ENCODE peak calls at places on chromosomes 1 and 21, in eight cellular contexts. One of them, this sample, is unnamed.

GRCh38 chr1:54016343-54017282 is 1.4 kb downstream of the LDLRAD1 start:
- DNase-seq in right lobe of liver: peak; percentile 32
- DNase-seq in CD4-positive, alpha-beta T cell: no peak
- DNase-seq in Peyer's patch: peak; percentile 66
- DNase-seq in K562: no peak
- DNase-seq in suprapubic skin: peak; percentile 75
- DNase-seq in heart right ventricle: no peak
- DNase-seq in tibial artery: no peak
- DNase-seq in this sample: peak; percentile 85

GRCh38 chr1:181669209-181669608 is 185.9 kb downstream of the CACNA1E start:
- DNase-seq in right lobe of liver: peak; percentile 33
- DNase-seq in CD4-positive, alpha-beta T cell: no peak
- DNase-seq in Peyer's patch: no peak
- DNase-seq in K562: no peak
- DNase-seq in suprapubic skin: no peak
- DNase-seq in heart right ventricle: no peak
- DNase-seq in tibial artery: no peak
- DNase-seq in this sample: no peak

GRCh38 chr1:59146651-59147358 is 150.1 kb upstream of the FGGY start:
- DNase-seq in right lobe of liver: peak; percentile 87
- DNase-seq in CD4-positive, alpha-beta T cell: peak; percentile 12
- DNase-seq in Peyer's patch: peak; percentile 75
- DNase-seq in K562: no peak
- DNase-seq in suprapubic skin: peak; percentile 81
- DNase-seq in heart right ventricle: peak; percentile 71
- DNase-seq in tibial artery: peak; percentile 43
- DNase-seq in this sample: no peak

GRCh38 chr1:154431586-154432373 is 26.6 kb downstream of the IL6R start:
- DNase-seq in right lobe of liver: no peak
- DNase-seq in CD4-positive, alpha-beta T cell: no peak
- DNase-seq in Peyer's patch: no peak
- DNase-seq in K562: no peak
- DNase-seq in suprapubic skin: no peak
- DNase-seq in heart right ventricle: no peak
- DNase-seq in tibial artery: no peak
- DNase-seq in this sample: no peak

GRCh38 chr1:48677306-48678287 is 99.1 kb downstream of the BEND5 start:
- DNase-seq in right lobe of liver: peak; percentile 90
- DNase-seq in CD4-positive, alpha-beta T cell: no peak
- DNase-seq in Peyer's patch: peak; percentile 87
- DNase-seq in K562: peak; percentile 35
- DNase-seq in suprapubic skin: no peak
- DNase-seq in heart right ventricle: peak; percentile 64
- DNase-seq in tibial artery: peak; percentile 68
- DNase-seq in this sample: no peak

GRCh38 chr1:98515744-98516143 is 145.8 kb upstream of the SNX7 start:
- DNase-seq in right lobe of liver: no peak
- DNase-seq in CD4-positive, alpha-beta T cell: no peak
- DNase-seq in Peyer's patch: no peak
- DNase-seq in K562: no peak
- DNase-seq in suprapubic skin: no peak
- DNase-seq in heart right ventricle: no peak
- DNase-seq in tibial artery: no peak
- DNase-seq in this sample: no peak

GRCh38 chr1:175548774-175549173 is 194.6 kb downstream of the TNR start:
- DNase-seq in right lobe of liver: no peak
- DNase-seq in CD4-positive, alpha-beta T cell: no peak
- DNase-seq in Peyer's patch: no peak
- DNase-seq in K562: no peak
- DNase-seq in suprapubic skin: no peak
- DNase-seq in heart right ventricle: no peak
- DNase-seq in tibial artery: no peak
- DNase-seq in this sample: no peak

GRCh38 chr1:90716552-90717355 is at the start of gene BARHL2:
- DNase-seq in right lobe of liver: no peak
- DNase-seq in CD4-positive, alpha-beta T cell: no peak
- DNase-seq in Peyer's patch: no peak
- DNase-seq in K562: no peak
- DNase-seq in suprapubic skin: no peak
- DNase-seq in heart right ventricle: no peak
- DNase-seq in tibial artery: no peak
- DNase-seq in this sample: peak; percentile 79

GRCh38 chr1:83692524-83693336 is 306.2 kb downstream of the TTLL7 start:
- DNase-seq in right lobe of liver: peak; percentile 26
- DNase-seq in CD4-positive, alpha-beta T cell: no peak
- DNase-seq in Peyer's patch: no peak
- DNase-seq in K562: no peak
- DNase-seq in suprapubic skin: no peak
- DNase-seq in heart right ventricle: no peak
- DNase-seq in tibial artery: no peak
- DNase-seq in this sample: no peak

GRCh38 chr1:83693409-83694126 is 305.4 kb downstream of the TTLL7 start:
- DNase-seq in right lobe of liver: no peak
- DNase-seq in CD4-positive, alpha-beta T cell: no peak
- DNase-seq in Peyer's patch: no peak
- DNase-seq in K562: no peak
- DNase-seq in suprapubic skin: no peak
- DNase-seq in heart right ventricle: no peak
- DNase-seq in tibial artery: no peak
- DNase-seq in this sample: no peak

GRCh38 chr1:83694449-83694848 is 304.5 kb downstream of the TTLL7 start:
- DNase-seq in right lobe of liver: no peak
- DNase-seq in CD4-positive, alpha-beta T cell: no peak
- DNase-seq in Peyer's patch: no peak
- DNase-seq in K562: no peak
- DNase-seq in suprapubic skin: no peak
- DNase-seq in heart right ventricle: no peak
- DNase-seq in tibial artery: no peak
- DNase-seq in this sample: no peak

DNA sequence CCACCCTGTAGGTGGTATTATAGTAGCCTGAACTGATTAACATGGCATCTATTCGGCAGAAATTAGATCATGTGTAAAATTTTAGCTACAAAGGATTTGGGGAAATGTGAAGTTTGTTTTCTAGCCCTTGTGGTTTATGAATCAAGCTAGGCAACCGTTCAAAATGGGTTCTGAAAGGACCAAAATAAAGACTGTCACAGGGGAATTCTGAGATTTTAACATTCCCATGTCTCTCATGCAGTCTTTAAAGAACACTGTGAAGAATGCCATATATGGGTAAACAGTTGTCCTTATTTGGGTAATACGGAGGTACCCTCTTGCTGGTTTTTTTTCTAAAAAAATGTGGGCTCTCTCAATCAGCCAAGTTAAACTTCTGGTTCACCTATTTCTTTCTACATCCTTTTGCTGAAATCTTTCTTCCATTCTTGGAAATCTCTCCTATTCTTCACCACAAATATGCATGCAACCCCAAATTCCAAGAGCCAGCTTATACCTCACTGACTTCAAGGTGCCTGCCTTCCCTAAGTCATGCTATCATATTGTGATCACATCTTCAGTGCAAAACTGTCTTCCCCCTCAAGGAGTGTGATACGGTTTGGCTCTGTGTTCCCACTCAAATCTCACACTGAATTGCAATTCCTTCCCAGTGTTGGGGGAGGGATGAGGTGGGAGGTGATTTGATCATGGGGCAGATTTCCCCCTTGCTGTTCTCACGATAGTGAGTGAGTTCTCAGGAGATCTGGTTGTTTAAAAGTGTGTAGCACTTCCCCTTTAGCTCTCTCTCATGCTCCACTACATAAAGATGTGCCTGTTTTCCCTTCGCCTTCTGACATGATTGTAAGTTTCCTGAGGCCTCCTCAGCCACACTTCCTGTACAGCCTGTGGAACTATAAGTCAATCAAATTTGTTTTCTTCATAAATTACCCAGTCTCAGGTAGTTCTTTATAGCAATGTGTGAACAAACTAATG is 308.7 kb downstream of the TTLL7 start:
- DNase-seq in right lobe of liver: no peak
- DNase-seq in CD4-positive, alpha-beta T cell: no peak
- DNase-seq in Peyer's patch: no peak
- DNase-seq in K562: no peak
- DNase-seq in suprapubic skin: no peak
- DNase-seq in heart right ventricle: no peak
- DNase-seq in tibial artery: no peak
- DNase-seq in this sample: no peak
- H3K27ac ChIP-seq in right lobe of liver: no peak overlapping the region
- H3K27ac ChIP-seq in CD4-positive, alpha-beta T cell: no peak overlapping the region
- H3K27ac ChIP-seq in Peyer's patch: no peak overlapping the region
- H3K27ac ChIP-seq in K562: no peak overlapping the region
- H3K27ac ChIP-seq in suprapubic skin: no peak overlapping the region
- H3K27ac ChIP-seq in heart right ventricle: no peak overlapping the region
- H3K27ac ChIP-seq in tibial artery: peak overlapping the region; percentile 39
- H3K27ac ChIP-seq in this sample: no peak overlapping the region

GRCh38 chr1:186323865-186324264 is 51.2 kb downstream of the TPR start:
- DNase-seq in right lobe of liver: no peak
- DNase-seq in CD4-positive, alpha-beta T cell: no peak
- DNase-seq in Peyer's patch: no peak
- DNase-seq in K562: no peak
- DNase-seq in suprapubic skin: no peak
- DNase-seq in heart right ventricle: no peak
- DNase-seq in tibial artery: no peak
- DNase-seq in this sample: no peak

GRCh38 chr1:186330758-186331157 is 44.3 kb downstream of the TPR start:
- DNase-seq in right lobe of liver: no peak
- DNase-seq in CD4-positive, alpha-beta T cell: no peak
- DNase-seq in Peyer's patch: no peak
- DNase-seq in K562: no peak
- DNase-seq in suprapubic skin: no peak
- DNase-seq in heart right ventricle: no peak
- DNase-seq in tibial artery: no peak
- DNase-seq in this sample: no peak

GRCh38 chr1:186327331-186327730 is 47.7 kb downstream of the TPR start:
- DNase-seq in right lobe of liver: no peak
- DNase-seq in CD4-positive, alpha-beta T cell: no peak
- DNase-seq in Peyer's patch: no peak
- DNase-seq in K562: no peak
- DNase-seq in suprapubic skin: no peak
- DNase-seq in heart right ventricle: no peak
- DNase-seq in tibial artery: no peak
- DNase-seq in this sample: no peak

GRCh38 chr1:186326009-186326408 is 49.0 kb downstream of the TPR start:
- DNase-seq in right lobe of liver: no peak
- DNase-seq in CD4-positive, alpha-beta T cell: no peak
- DNase-seq in Peyer's patch: no peak
- DNase-seq in K562: no peak
- DNase-seq in suprapubic skin: no peak
- DNase-seq in heart right ventricle: no peak
- DNase-seq in tibial artery: no peak
- DNase-seq in this sample: no peak

DNA sequence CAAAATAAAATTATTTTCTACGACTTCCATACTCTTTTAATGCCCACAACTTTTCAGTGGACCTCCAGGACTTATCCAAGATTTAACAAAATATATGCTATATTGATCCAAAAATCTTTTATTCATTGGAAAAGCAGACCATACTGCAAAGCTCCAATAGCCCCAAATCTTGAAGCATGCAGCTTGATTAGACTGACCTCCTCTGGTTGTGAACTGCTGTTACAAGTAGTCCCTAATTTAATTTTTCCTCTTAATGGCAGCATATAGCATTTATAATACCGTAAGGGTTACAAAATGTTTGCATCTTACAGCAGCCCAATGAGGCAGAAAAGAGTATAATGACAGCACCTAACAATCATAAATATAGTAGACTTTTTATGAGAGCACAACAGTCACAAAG is 49.8 kb downstream of the TPR start:
- DNase-seq in right lobe of liver: no peak
- DNase-seq in CD4-positive, alpha-beta T cell: no peak
- DNase-seq in Peyer's patch: no peak
- DNase-seq in K562: no peak
- DNase-seq in suprapubic skin: no peak
- DNase-seq in heart right ventricle: no peak
- DNase-seq in tibial artery: no peak
- DNase-seq in this sample: no peak
- TF ChIP-seq CTCF in right lobe of liver: peak; percentile 44
- TF ChIP-seq CTCF in CD4-positive, alpha-beta T cell: peak; percentile 63
- TF ChIP-seq CTCF in Peyer's patch: no peak
- TF ChIP-seq CTCF in K562: peak; percentile 52
- TF ChIP-seq CTCF in suprapubic skin: no peak
- TF ChIP-seq CTCF in heart right ventricle: no peak
- TF ChIP-seq CTCF in tibial artery: no peak
- TF ChIP-seq CTCF in this sample: no peak

GRCh38 chr21:36103434-36103833 is 31.4 kb upstream of the CBR3 start:
- DNase-seq in right lobe of liver: no peak
- DNase-seq in CD4-positive, alpha-beta T cell: no peak
- DNase-seq in Peyer's patch: no peak
- DNase-seq in K562: no peak
- DNase-seq in suprapubic skin: no peak
- DNase-seq in heart right ventricle: no peak
- DNase-seq in tibial artery: no peak
- DNase-seq in this sample: no peak

GRCh38 chr21:36097427-36098230 is 27.8 kb downstream of the CBR1 start:
- DNase-seq in right lobe of liver: no peak
- DNase-seq in CD4-positive, alpha-beta T cell: no peak
- DNase-seq in Peyer's patch: no peak
- DNase-seq in K562: peak; percentile 55
- DNase-seq in suprapubic skin: no peak
- DNase-seq in heart right ventricle: no peak
- DNase-seq in tibial artery: no peak
- DNase-seq in this sample: no peak

GRCh38 chr21:36099000-36099399 is 29.2 kb downstream of the CBR1 start:
- DNase-seq in right lobe of liver: no peak
- DNase-seq in CD4-positive, alpha-beta T cell: no peak
- DNase-seq in Peyer's patch: no peak
- DNase-seq in K562: no peak
- DNase-seq in suprapubic skin: no peak
- DNase-seq in heart right ventricle: no peak
- DNase-seq in tibial artery: no peak
- DNase-seq in this sample: no peak

GRCh38 chr21:36104306-36105300 is 30.3 kb upstream of the CBR3 start:
- DNase-seq in right lobe of liver: peak; percentile 51
- DNase-seq in CD4-positive, alpha-beta T cell: peak; percentile 32
- DNase-seq in Peyer's patch: peak; percentile 67
- DNase-seq in K562: peak; percentile 47
- DNase-seq in suprapubic skin: no peak
- DNase-seq in heart right ventricle: peak; percentile 50
- DNase-seq in tibial artery: peak; percentile 43
- DNase-seq in this sample: no peak

DNA sequence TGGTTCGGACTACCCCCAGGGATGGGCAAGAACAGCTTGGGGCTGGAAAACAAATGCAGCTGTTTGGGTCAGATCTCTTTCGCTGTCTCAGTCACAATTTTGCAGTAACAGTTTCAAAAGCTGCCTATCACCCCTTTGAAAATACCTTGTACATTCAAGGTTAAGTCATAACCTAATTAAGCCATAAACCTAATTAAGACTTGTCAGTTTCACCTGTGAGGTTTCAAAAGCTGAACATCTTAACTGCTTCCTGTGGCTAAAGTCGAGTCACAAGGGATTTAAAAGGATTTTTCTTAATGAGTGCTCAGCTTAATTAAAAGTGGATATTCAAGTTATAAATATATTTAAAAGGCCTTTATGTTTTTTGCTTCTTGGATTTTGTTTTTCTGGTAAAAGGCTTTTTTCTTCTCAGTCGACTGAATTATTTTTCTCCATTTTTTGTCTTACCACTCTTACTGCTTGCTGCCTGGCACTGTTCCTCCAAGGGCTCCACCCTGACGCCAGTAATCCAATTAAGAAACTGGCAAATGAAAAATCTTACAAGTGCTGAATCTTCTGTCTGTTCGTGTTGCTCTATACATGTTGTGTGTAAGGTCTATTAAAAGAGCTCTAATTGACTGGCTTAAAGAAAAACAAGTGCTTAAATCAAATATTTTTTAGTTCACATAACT is 31.3 kb downstream of the CBR1 start:
- DNase-seq in right lobe of liver: no peak
- DNase-seq in CD4-positive, alpha-beta T cell: no peak
- DNase-seq in Peyer's patch: no peak
- DNase-seq in K562: no peak
- DNase-seq in suprapubic skin: no peak
- DNase-seq in heart right ventricle: no peak
- DNase-seq in tibial artery: no peak
- DNase-seq in this sample: no peak
- H3K27ac ChIP-seq in right lobe of liver: no peak overlapping the region
- H3K27ac ChIP-seq in CD4-positive, alpha-beta T cell: no peak overlapping the region
- H3K27ac ChIP-seq in Peyer's patch: no peak overlapping the region
- H3K27ac ChIP-seq in K562: no peak overlapping the region
- H3K27ac ChIP-seq in suprapubic skin: no peak overlapping the region
- H3K27ac ChIP-seq in heart right ventricle: no peak overlapping the region
- H3K27ac ChIP-seq in tibial artery: no peak overlapping the region
- H3K27ac ChIP-seq in this sample: no peak overlapping the region

DNA sequence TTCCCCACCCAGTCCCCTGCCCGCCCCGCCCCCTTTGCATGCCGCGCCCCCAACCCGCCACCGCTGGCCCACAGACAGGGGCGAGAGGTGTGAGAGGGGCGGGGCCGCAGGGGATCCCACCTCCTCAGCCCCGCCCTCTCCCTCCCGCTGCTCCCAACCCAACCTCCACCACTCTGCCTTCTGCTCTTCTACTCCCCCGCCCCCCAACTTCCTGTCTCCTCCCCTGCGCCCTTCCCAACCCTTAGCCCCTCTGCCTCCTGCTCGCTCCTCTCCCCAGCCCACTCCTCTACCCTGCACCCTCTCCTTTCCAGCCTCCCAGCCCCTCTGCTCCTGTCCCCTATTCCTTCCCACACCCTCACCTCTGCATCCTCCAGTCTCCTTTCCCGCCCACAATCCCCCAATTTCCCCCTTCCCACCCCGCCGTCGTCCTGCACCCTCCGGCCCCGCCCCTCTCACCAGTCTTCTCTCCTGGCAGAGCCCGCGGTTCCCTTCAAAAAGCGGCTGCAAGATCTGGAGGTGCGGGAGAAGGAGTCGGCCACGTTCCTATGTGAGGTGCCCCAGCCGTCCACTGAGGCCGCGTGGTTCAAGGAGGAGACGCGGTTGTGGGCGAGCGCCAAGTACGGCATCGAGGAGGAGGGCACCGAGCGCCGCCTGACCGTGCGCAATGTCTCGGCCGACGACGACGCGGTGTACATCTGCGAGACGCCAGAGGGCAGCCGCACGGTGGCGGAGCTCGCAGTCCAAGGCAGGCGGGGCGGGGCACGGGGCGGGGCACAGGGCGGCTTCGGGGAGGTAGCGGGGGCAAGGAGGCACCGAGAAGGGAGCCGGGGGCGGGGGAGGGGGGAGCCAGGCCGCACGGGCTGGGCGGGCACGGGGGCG is 5.4 kb downstream of the OBSCN start:
- DNase-seq in right lobe of liver: peak; percentile 89
- DNase-seq in CD4-positive, alpha-beta T cell: peak; percentile 90
- DNase-seq in Peyer's patch: peak; percentile 96
- DNase-seq in K562: peak; percentile 92
- DNase-seq in suprapubic skin: peak; percentile 91
- DNase-seq in heart right ventricle: peak; percentile 85
- DNase-seq in tibial artery: peak; percentile 63
- DNase-seq in this sample: no peak
- TF ChIP-seq CTCF in right lobe of liver: peak; percentile 49
- TF ChIP-seq CTCF in CD4-positive, alpha-beta T cell: peak; percentile 59
- TF ChIP-seq CTCF in Peyer's patch: peak; percentile 34
- TF ChIP-seq CTCF in K562: peak; percentile 63
- TF ChIP-seq CTCF in suprapubic skin: no peak
- TF ChIP-seq CTCF in heart right ventricle: peak; percentile 5
- TF ChIP-seq CTCF in tibial artery: peak; percentile 45
- TF ChIP-seq CTCF in this sample: peak; percentile 63

This sample was measured in esophagus muscularis mucosa.